ENCODE peak calls at places on chromosomes 12 and 14, in five cellular contexts. One of them, this sample, is unnamed.

GRCh38 chr12:106247731-106248176 is at the start of gene CKAP4:
- DNase-seq in left ventricle myocardium inferior: peak; percentile 86
- DNase-seq in fibroblast of lung: peak; percentile 80
- DNase-seq in lower lobe of right lung: peak; percentile 86
- DNase-seq in fibroblast of mammary gland: peak; percentile 69
- DNase-seq in this sample: no peak

GRCh38 chr14:99522025-99522401 is 40.8 kb downstream of the CCNK start:
- DNase-seq in left ventricle myocardium inferior: peak; percentile 7
- DNase-seq in lower lobe of right lung: peak; percentile 39
- DNase-seq in fibroblast of lung: no peak
- DNase-seq in fibroblast of mammary gland: no peak
- DNase-seq in this sample: no peak

GRCh38 chr12:24463392-24463791 is 485.5 kb downstream of the BCAT1 start:
- DNase-seq in fibroblast of mammary gland: no peak
- DNase-seq in fibroblast of lung: no peak
- DNase-seq in left ventricle myocardium inferior: no peak
- DNase-seq in lower lobe of right lung: no peak
- DNase-seq in this sample: no peak

GRCh38 chr14:89205137-89205740 is 211.8 kb downstream of the FOXN3 start:
- DNase-seq in lower lobe of right lung: no peak
- DNase-seq in fibroblast of mammary gland: no peak
- DNase-seq in fibroblast of lung: no peak
- DNase-seq in left ventricle myocardium inferior: no peak
- DNase-seq in this sample: no peak

GRCh38 chr12:99444859-99445316 is 202.7 kb upstream of the GARIN6 start:
- DNase-seq in left ventricle myocardium inferior: no peak
- DNase-seq in fibroblast of mammary gland: no peak
- DNase-seq in fibroblast of lung: no peak
- DNase-seq in lower lobe of right lung: no peak
- DNase-seq in this sample: no peak

GRCh38 chr12:1583421-1584078 is 10.8 kb downstream of the FBXL14 start:
- DNase-seq in fibroblast of mammary gland: peak; percentile 93
- DNase-seq in left ventricle myocardium inferior: no peak
- DNase-seq in lower lobe of right lung: no peak
- DNase-seq in fibroblast of lung: peak; percentile 94
- DNase-seq in this sample: no peak

GRCh38 chr12:5789469-5789968 is 155.5 kb downstream of the ANO2 start:
- DNase-seq in fibroblast of mammary gland: no peak
- DNase-seq in lower lobe of right lung: no peak
- DNase-seq in left ventricle myocardium inferior: no peak
- DNase-seq in fibroblast of lung: no peak
- DNase-seq in this sample: no peak

GRCh38 chr12:79932393-79932792 is 2.5 kb downstream of the PPP1R12A start:
- DNase-seq in fibroblast of lung: no peak
- DNase-seq in lower lobe of right lung: no peak
- DNase-seq in fibroblast of mammary gland: no peak
- DNase-seq in left ventricle myocardium inferior: no peak
- DNase-seq in this sample: no peak

GRCh38 chr12:89179983-89180382 is 172.3 kb downstream of the DUSP6 start:
- DNase-seq in left ventricle myocardium inferior: no peak
- DNase-seq in lower lobe of right lung: no peak
- DNase-seq in fibroblast of mammary gland: peak; percentile 99
- DNase-seq in fibroblast of lung: peak; percentile 98
- DNase-seq in this sample: peak; percentile 54

GRCh38 chr12:90978117-90978770 is 23.3 kb upstream of the CCER1 start:
- DNase-seq in lower lobe of right lung: no peak
- DNase-seq in fibroblast of mammary gland: peak; percentile 85
- DNase-seq in fibroblast of lung: peak; percentile 87
- DNase-seq in left ventricle myocardium inferior: no peak
- DNase-seq in this sample: peak; percentile 27

GRCh38 chr12:108236366-108236765 is 102.7 kb downstream of the CMKLR1 start:
- DNase-seq in fibroblast of mammary gland: no peak
- DNase-seq in fibroblast of lung: no peak
- DNase-seq in left ventricle myocardium inferior: no peak
- DNase-seq in lower lobe of right lung: no peak
- DNase-seq in this sample: no peak

GRCh38 chr12:108231909-108232434 is 102.9 kb downstream of the WSCD2 start:
- DNase-seq in lower lobe of right lung: no peak
- DNase-seq in left ventricle myocardium inferior: no peak
- DNase-seq in fibroblast of lung: no peak
- DNase-seq in fibroblast of mammary gland: no peak
- DNase-seq in this sample: no peak

GRCh38 chr12:108232565-108232964 is 103.5 kb downstream of the WSCD2 start:
- DNase-seq in fibroblast of mammary gland: no peak
- DNase-seq in fibroblast of lung: no peak
- DNase-seq in lower lobe of right lung: no peak
- DNase-seq in left ventricle myocardium inferior: no peak
- DNase-seq in this sample: peak; percentile 54

GRCh38 chr12:108235231-108235959 is 103.7 kb downstream of the CMKLR1 start:
- DNase-seq in fibroblast of mammary gland: no peak
- DNase-seq in lower lobe of right lung: no peak
- DNase-seq in left ventricle myocardium inferior: no peak
- DNase-seq in fibroblast of lung: no peak
- DNase-seq in this sample: no peak

DNA sequence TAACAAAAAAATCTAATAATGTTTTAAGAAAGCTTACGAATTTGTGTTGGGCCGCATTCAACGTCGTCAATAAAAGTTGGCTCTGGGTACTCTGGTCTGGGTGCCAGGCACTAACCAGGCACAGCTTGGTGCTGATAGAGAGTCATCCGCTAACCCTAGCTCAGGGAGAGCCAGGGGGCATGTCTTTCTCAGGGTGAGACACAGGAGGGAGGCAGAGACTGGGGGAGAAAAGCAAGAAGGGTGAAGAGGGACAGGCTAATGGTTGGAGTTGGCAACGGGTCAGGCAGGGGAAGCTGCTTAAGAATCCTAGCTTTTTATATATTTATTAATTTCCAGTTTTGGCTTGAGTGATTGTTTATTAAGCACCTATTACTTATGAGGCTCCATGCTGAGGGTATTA is 105.0 kb downstream of the CMKLR1 start:
- DNase-seq in left ventricle myocardium inferior: no peak
- DNase-seq in lower lobe of right lung: no peak
- DNase-seq in fibroblast of lung: no peak
- DNase-seq in fibroblast of mammary gland: peak; percentile 10
- DNase-seq in this sample: no peak
- TF ChIP-seq CTCF in left ventricle myocardium inferior: peak; percentile 61
- TF ChIP-seq CTCF in lower lobe of right lung: peak; percentile 51
- TF ChIP-seq CTCF in fibroblast of lung: no peak
- TF ChIP-seq CTCF in fibroblast of mammary gland: peak; percentile 11
- TF ChIP-seq CTCF in this sample: no peak

GRCh38 chr14:75910048-75910447 is 71.7 kb downstream of the TGFB3 start:
- DNase-seq in lower lobe of right lung: no peak
- DNase-seq in left ventricle myocardium inferior: no peak
- DNase-seq in fibroblast of mammary gland: no peak
- DNase-seq in fibroblast of lung: no peak
- DNase-seq in this sample: no peak
- H3K4me3 ChIP-seq in lower lobe of right lung: no peak overlapping the region
- H3K4me3 ChIP-seq in left ventricle myocardium inferior: no peak overlapping the region
- H3K4me3 ChIP-seq in fibroblast of mammary gland: no peak overlapping the region
- H3K4me3 ChIP-seq in fibroblast of lung: no peak overlapping the region
- H3K4me3 ChIP-seq in this sample: no peak overlapping the region

GRCh38 chr14:104304451-104305351 is 166.3 kb downstream of the KIF26A start:
- DNase-seq in fibroblast of mammary gland: no peak
- DNase-seq in fibroblast of lung: no peak
- DNase-seq in left ventricle myocardium inferior: no peak
- DNase-seq in lower lobe of right lung: peak; percentile 37
- DNase-seq in this sample: no peak
- TF ChIP-seq CTCF in fibroblast of mammary gland: no peak
- TF ChIP-seq CTCF in fibroblast of lung: no peak
- TF ChIP-seq CTCF in left ventricle myocardium inferior: no peak
- TF ChIP-seq CTCF in lower lobe of right lung: no peak
- TF ChIP-seq CTCF in this sample: no peak

GRCh38 chr12:110606253-110606611 is 7.7 kb upstream of the TCTN1 start:
- DNase-seq in fibroblast of lung: no peak
- DNase-seq in left ventricle myocardium inferior: no peak
- DNase-seq in fibroblast of mammary gland: no peak
- DNase-seq in lower lobe of right lung: no peak
- DNase-seq in this sample: no peak
- H3K4me3 ChIP-seq in fibroblast of lung: no peak overlapping the region
- H3K4me3 ChIP-seq in left ventricle myocardium inferior: no peak overlapping the region
- H3K4me3 ChIP-seq in fibroblast of mammary gland: no peak overlapping the region
- H3K4me3 ChIP-seq in lower lobe of right lung: peak overlapping the region; percentile 22
- H3K4me3 ChIP-seq in this sample: no peak overlapping the region

GRCh38 chr14:100827751-100828447 is 2.0 kb downstream of the MEG3 start:
- DNase-seq in left ventricle myocardium inferior: no peak
- DNase-seq in fibroblast of mammary gland: peak; percentile 74
- DNase-seq in fibroblast of lung: peak; percentile 77
- DNase-seq in lower lobe of right lung: no peak
- DNase-seq in this sample: no peak

GRCh38 chr14:100830681-100831080 is 4.8 kb downstream of the MEG3 start:
- DNase-seq in left ventricle myocardium inferior: no peak
- DNase-seq in fibroblast of mammary gland: no peak
- DNase-seq in fibroblast of lung: no peak
- DNase-seq in lower lobe of right lung: no peak
- DNase-seq in this sample: no peak

GRCh38 chr14:100827140-100827517 is 1.2 kb downstream of the MEG3 start:
- DNase-seq in fibroblast of lung: peak; percentile 37
- DNase-seq in fibroblast of mammary gland: no peak
- DNase-seq in left ventricle myocardium inferior: no peak
- DNase-seq in lower lobe of right lung: no peak
- DNase-seq in this sample: no peak

GRCh38 chr14:100826371-100827139 is 637 bp downstream of the MEG3 start:
- DNase-seq in lower lobe of right lung: no peak
- DNase-seq in fibroblast of lung: no peak
- DNase-seq in left ventricle myocardium inferior: no peak
- DNase-seq in fibroblast of mammary gland: no peak
- DNase-seq in this sample: no peak

GRCh38 chr14:100828448-100828834 is 2.5 kb downstream of the MEG3 start:
- DNase-seq in fibroblast of mammary gland: no peak
- DNase-seq in lower lobe of right lung: no peak
- DNase-seq in fibroblast of lung: no peak
- DNase-seq in left ventricle myocardium inferior: no peak
- DNase-seq in this sample: no peak
- TF ChIP-seq CTCF in fibroblast of mammary gland: no peak
- TF ChIP-seq CTCF in lower lobe of right lung: no peak
- TF ChIP-seq CTCF in fibroblast of lung: no peak
- TF ChIP-seq CTCF in left ventricle myocardium inferior: no peak
- TF ChIP-seq CTCF in this sample: no peak

GRCh38 chr12:92042791-92043531 is 102.7 kb downstream of the BTG1 start:
- DNase-seq in left ventricle myocardium inferior: no peak
- DNase-seq in fibroblast of lung: no peak
- DNase-seq in lower lobe of right lung: no peak
- DNase-seq in fibroblast of mammary gland: no peak
- DNase-seq in this sample: peak; percentile 63
- H3K4me3 ChIP-seq in left ventricle myocardium inferior: no peak overlapping the region
- H3K4me3 ChIP-seq in fibroblast of lung: no peak overlapping the region
- H3K4me3 ChIP-seq in lower lobe of right lung: no peak overlapping the region
- H3K4me3 ChIP-seq in fibroblast of mammary gland: no peak overlapping the region
- H3K4me3 ChIP-seq in this sample: no peak overlapping the region

This sample was measured in LNCaP clone FGC.